ENCODE peak calls at places on chromosomes 1 and 21, in four cellular contexts. G, Q, M and D are unnamed samples.

GRCh38 chr21:27817061-27817460 is 850.2 kb upstream of the ADAMTS5 start:
- DNase-seq in M (no peak), Q (no peak), G (no peak), D (no peak)

GRCh38 chr1:212413902-212414327 is 771 bp downstream of the PACC1 start:
- DNase-seq in G (no peak), Q (no peak), M (peak), D (no peak)

GRCh38 chr1:89842547-89843278 is 21.9 kb downstream of the LRRC8D start:
- DNase-seq in G (no peak), M (no peak), Q (peak), D (no peak)

GRCh38 chr1:64323054-64323453 is 119.6 kb downstream of the UBE2U start:
- DNase-seq in M (no peak), Q (no peak), G (no peak), D (no peak)

GRCh38 chr21:34630536-34631143 is 15.7 kb upstream of the RCAN1 start:
- DNase-seq in M (peak), G (peak), Q (no peak), D (no peak)

GRCh38 chr1:201149400-201149799 is 4.9 kb downstream of the TMEM9 start:
- DNase-seq in Q (no peak), G (peak), M (peak), D (no peak)

GRCh38 chr1:67629370-67630075 is 55.5 kb upstream of the GADD45A start:
- DNase-seq in Q (no peak), G (no peak), M (no peak), D (no peak)

GRCh38 chr1:117232551-117232950 is 21.8 kb upstream of the VTCN1 start:
- DNase-seq in G (no peak), Q (no peak), M (no peak), D (no peak)

GRCh38 chr1:177558372-177558771 is 387.6 kb downstream of the BRINP2 start:
- DNase-seq in M (no peak), Q (no peak), G (no peak), D (no peak)

GRCh38 chr1:194369622-194370021 is 1183.2 kb upstream of the B3GALT2 start:
- DNase-seq in Q (no peak), G (no peak), M (no peak), D (no peak)

GRCh38 chr21:29343517-29343916 is 44.8 kb downstream of the BACH1 start:
- DNase-seq in G (no peak), Q (no peak), M (no peak), D (no peak)

GRCh38 chr1:178645157-178645825 is 79.8 kb upstream of the RALGPS2 start:
- DNase-seq in Q (no peak), M (peak), G (no peak), D (no peak)

GRCh38 chr21:38859852-38860251 is 54.1 kb downstream of the ETS2 start:
- DNase-seq in M (no peak), Q (no peak), G (no peak), D (no peak)

GRCh38 chr1:55639051-55639450 is 423.9 kb upstream of the USP24 start:
- DNase-seq in G (no peak), Q (no peak), M (no peak), D (no peak)

GRCh38 chr1:151370211-151370911 is 2.1 kb downstream of the SELENBP1 start:
- DNase-seq in M (no peak), Q (no peak), G (no peak), D (no peak)

GRCh38 chr1:10692401-10693021 is 103.9 kb downstream of the CASZ1 start:
- DNase-seq in G (peak), M (no peak), Q (peak), D (no peak)

GRCh38 chr1:183804916-183805734 is at the start of gene RGL1:
- DNase-seq in G (peak), M (peak), Q (peak), D (no peak)

GRCh38 chr1:44296794-44297193 is 58.3 kb downstream of the ERI3 start:
- DNase-seq in G (no peak), M (no peak), Q (no peak), D (no peak)

GRCh38 chr1:19344372-19344810 is 32.3 kb downstream of the SLC66A1 start:
- DNase-seq in Q (peak), G (peak), M (peak), D (no peak)

GRCh38 chr1:22411589-22411988 is 40.1 kb upstream of the ZBTB40 start:
- DNase-seq in M (no peak), Q (no peak), G (no peak), D (no peak)

GRCh38 chr1:160406131-160406968 is 6.0 kb downstream of the VANGL2 start:
- DNase-seq in G (no peak), Q (no peak), M (no peak), D (no peak)

GRCh38 chr1:61435226-61435625 is 289.7 kb downstream of the TM2D1 start:
- DNase-seq in Q (no peak), G (no peak), M (no peak), D (no peak)

GRCh38 chr1:201312298-201312697 is 29.0 kb downstream of the PKP1 start:
- DNase-seq in G (no peak), M (no peak), Q (no peak), D (no peak)

GRCh38 chr1:41021526-41022308 is at the start of gene SLFNL1:
- DNase-seq in M (peak), G (no peak), Q (no peak), D (no peak)

GRCh38 chr1:69305621-69306020 is 262.1 kb upstream of the LRRC7 start:
- DNase-seq in M (peak), Q (no peak), G (no peak), D (no peak)

GRCh38 chr1:110082477-110082876 is 12.0 kb upstream of the ALX3 start:
- DNase-seq in Q (no peak), G (no peak), M (no peak), D (no peak)

GRCh38 chr1:11925938-11926292 is 312 bp downstream of the KIAA2013 start:
- DNase-seq in M (no peak), Q (no peak), G (no peak), D (no peak)

GRCh38 chr1:160070243-160071163 is 543 bp upstream of the KCNJ10 start:
- DNase-seq in G (peak), Q (peak), M (peak), D (peak)

GRCh38 chr1:119783354-119784126 is 14.8 kb upstream of the HMGCS2 start:
- DNase-seq in Q (no peak), G (no peak), M (no peak), D (no peak)

GRCh38 chr1:100499412-100499811 is 38.5 kb upstream of the GPR88 start:
- DNase-seq in Q (no peak), M (no peak), G (no peak), D (no peak)

GRCh38 chr1:83818916-83819315 is 180.0 kb downstream of the TTLL7 start:
- DNase-seq in M (no peak), Q (no peak), G (no peak), D (no peak)

GRCh38 chr1:105204836-105205371 is 1455.2 kb downstream of the AMY1C start:
- DNase-seq in G (no peak), Q (no peak), M (peak), D (no peak)

GRCh38 chr21:15289896-15290841 is 225.4 kb upstream of the NRIP1 start:
- DNase-seq in G (peak), M (peak), Q (no peak), D (peak)

GRCh38 chr1:67674260-67675011 is 10.6 kb upstream of the GADD45A start:
- DNase-seq in G (peak), Q (peak), M (peak), D (no peak)

GRCh38 chr1:224809137-224809536 is 120.3 kb upstream of the DNAH14 start:
- DNase-seq in M (no peak), Q (no peak), G (no peak), D (no peak)

GRCh38 chr1:189662190-189662589 is 815.5 kb downstream of the BRINP3 start:
- DNase-seq in G (no peak), Q (no peak), M (no peak), D (no peak)

GRCh38 chr1:17488977-17489739 is 49.7 kb upstream of the RCC2 start:
- DNase-seq in M (no peak), Q (no peak), G (no peak), D (no peak)

GRCh38 chr1:22228505-22228911 is 85.6 kb upstream of the WNT4 start:
- DNase-seq in Q (no peak), M (no peak), G (no peak), D (no peak)

GRCh38 chr1:21280011-21280471 is 10.2 kb downstream of the ECE1 start:
- DNase-seq in G (no peak), M (no peak), Q (no peak), D (no peak)